ENCODE peak calls at places on chromosome 1, in four cellular contexts. One of them, this sample, is unnamed.

GRCh38 chr1:86741947-86742572 is 37.7 kb downstream of the SH3GLB1 start:
- DNase-seq in activated CD4-positive, alpha-beta T cell treated with anti-CD3 and anti-CD28 coated beads for 4 hours: peak
- DNase-seq in hepatic stellate cell: no peak
- DNase-seq in fibroblast of the conjunctiva: peak
- DNase-seq in this sample: peak

GRCh38 chr1:2074944-2075740 is 24.9 kb downstream of the PRKCZ start:
- DNase-seq in activated CD4-positive, alpha-beta T cell treated with anti-CD3 and anti-CD28 coated beads for 4 hours: no peak
- DNase-seq in hepatic stellate cell: no peak
- DNase-seq in fibroblast of the conjunctiva: no peak
- DNase-seq in this sample: no peak

GRCh38 chr1:218702808-218703207 is 357.7 kb downstream of the TGFB2 start:
- DNase-seq in fibroblast of the conjunctiva: no peak
- DNase-seq in activated CD4-positive, alpha-beta T cell treated with anti-CD3 and anti-CD28 coated beads for 4 hours: no peak
- DNase-seq in hepatic stellate cell: no peak
- DNase-seq in this sample: no peak

GRCh38 chr1:215891266-215891665 is 324.2 kb downstream of the KCTD3 start:
- DNase-seq in hepatic stellate cell: no peak
- DNase-seq in activated CD4-positive, alpha-beta T cell treated with anti-CD3 and anti-CD28 coated beads for 4 hours: no peak
- DNase-seq in fibroblast of the conjunctiva: no peak
- DNase-seq in this sample: no peak

GRCh38 chr1:182765416-182765815 is 24.2 kb upstream of the NPL start:
- DNase-seq in fibroblast of the conjunctiva: no peak
- DNase-seq in hepatic stellate cell: no peak
- DNase-seq in activated CD4-positive, alpha-beta T cell treated with anti-CD3 and anti-CD28 coated beads for 4 hours: no peak
- DNase-seq in this sample: no peak

GRCh38 chr1:45516465-45516864 is 5.2 kb downstream of the PRDX1 start:
- DNase-seq in activated CD4-positive, alpha-beta T cell treated with anti-CD3 and anti-CD28 coated beads for 4 hours: no peak
- DNase-seq in hepatic stellate cell: no peak
- DNase-seq in fibroblast of the conjunctiva: no peak
- DNase-seq in this sample: no peak

GRCh38 chr1:168301664-168302320 is 21.1 kb downstream of the TBX19 start:
- DNase-seq in hepatic stellate cell: peak
- DNase-seq in activated CD4-positive, alpha-beta T cell treated with anti-CD3 and anti-CD28 coated beads for 4 hours: no peak
- DNase-seq in fibroblast of the conjunctiva: peak
- DNase-seq in this sample: no peak

GRCh38 chr1:110341146-110341871 is 2.1 kb downstream of the RBM15 start:
- DNase-seq in hepatic stellate cell: no peak
- DNase-seq in activated CD4-positive, alpha-beta T cell treated with anti-CD3 and anti-CD28 coated beads for 4 hours: no peak
- DNase-seq in fibroblast of the conjunctiva: no peak
- DNase-seq in this sample: no peak

GRCh38 chr1:232784794-232785193 is 20.4 kb upstream of the MAP10 start:
- DNase-seq in activated CD4-positive, alpha-beta T cell treated with anti-CD3 and anti-CD28 coated beads for 4 hours: no peak
- DNase-seq in fibroblast of the conjunctiva: no peak
- DNase-seq in hepatic stellate cell: no peak
- DNase-seq in this sample: no peak

GRCh38 chr1:8533907-8534306 is 216.0 kb downstream of the SLC45A1 start:
- DNase-seq in activated CD4-positive, alpha-beta T cell treated with anti-CD3 and anti-CD28 coated beads for 4 hours: no peak
- DNase-seq in fibroblast of the conjunctiva: no peak
- DNase-seq in hepatic stellate cell: no peak
- DNase-seq in this sample: no peak

GRCh38 chr1:156717411-156717810 is 10.9 kb upstream of the METTL25B start:
- DNase-seq in hepatic stellate cell: no peak
- DNase-seq in fibroblast of the conjunctiva: no peak
- DNase-seq in activated CD4-positive, alpha-beta T cell treated with anti-CD3 and anti-CD28 coated beads for 4 hours: no peak
- DNase-seq in this sample: no peak

GRCh38 chr1:203307690-203308126 is 2.4 kb downstream of the BTG2 start:
- DNase-seq in activated CD4-positive, alpha-beta T cell treated with anti-CD3 and anti-CD28 coated beads for 4 hours: peak
- DNase-seq in hepatic stellate cell: no peak
- DNase-seq in fibroblast of the conjunctiva: no peak
- DNase-seq in this sample: no peak